ENCODE peak calls at places on chromosome 19, in five cellular contexts. E, L, A, R and W are unnamed samples.

GRCh38 chr19:15249560-15249874 is 17.3 kb upstream of the EPHX3 start:
- DNase-seq in A (no peak), E (no peak), L (no peak), R (no peak), W (no peak)

GRCh38 chr19:23071087-23071511 is 45.7 kb upstream of the ZNF730 start:
- DNase-seq in A (no peak), L (no peak), E (peak; percentile 24), R (peak; percentile 22), W (no peak)

GRCh38 chr19:30420881-30421280 is 48.7 kb downstream of the ZNF536 start:
- DNase-seq in A (no peak), E (no peak), L (no peak), R (no peak), W (no peak)

GRCh38 chr19:28636706-28637105 is 576.2 kb downstream of the UQCRFS1 start:
- DNase-seq in A (no peak), R (no peak), L (no peak), E (no peak), W (no peak)

GRCh38 chr19:58007285-58007684 is 4.7 kb upstream of the ZNF606 start:
- DNase-seq in E (peak; percentile 49), R (no peak), A (peak; percentile 30), L (peak; percentile 70), W (no peak)

GRCh38 chr19:50549927-50550593 is 18.2 kb downstream of the LRRC4B start:
- DNase-seq in E (no peak), R (no peak), A (no peak), L (no peak), W (no peak)

GRCh38 chr19:18053571-18054219 is 33.0 kb downstream of the IL12RB1 start:
- DNase-seq in A (peak; percentile 41), L (no peak), R (no peak), E (no peak), W (no peak)

GRCh38 chr19:34479396-34479795 is 2.2 kb upstream of the WTIP start:
- DNase-seq in E (no peak), A (no peak), R (no peak), L (no peak), W (no peak)

GRCh38 chr19:54206831-54207177 is 6.1 kb downstream of the RPS9 start:
- DNase-seq in L (no peak), A (no peak), R (no peak), E (no peak), W (no peak)

GRCh38 chr19:6800991-6801396 is 28.5 kb downstream of the VAV1 start:
- DNase-seq in L (peak; percentile 42), E (peak; percentile 30), R (no peak), A (no peak), W (no peak)

GRCh38 chr19:6674868-6675305 is 4.9 kb upstream of the TNFSF14 start:
- DNase-seq in L (peak; percentile 80), A (peak; percentile 92), E (peak; percentile 85), R (peak; percentile 84), W (peak; percentile 37)

GRCh38 chr19:3034845-3035541 is 5.9 kb upstream of the TLE2 start:
- DNase-seq in E (no peak), A (peak; percentile 70), R (peak; percentile 49), L (peak; percentile 76), W (peak; percentile 51)

GRCh38 chr19:46616631-46617322 is 8.1 kb downstream of the PTGIR start:
- DNase-seq in L (peak; percentile 73), A (peak; percentile 67), E (peak; percentile 82), R (peak; percentile 71), W (peak; percentile 94)

GRCh38 chr19:3471954-3472655 is 8.2 kb downstream of the SMIM24 start:
- DNase-seq in E (no peak), L (no peak), A (peak; percentile 57), R (no peak), W (peak; percentile 53)

GRCh38 chr19:38949580-38950367 is 19.0 kb downstream of the MRPS12 start:
- DNase-seq in L (peak; percentile 93), A (no peak), E (peak; percentile 99), R (peak; percentile 91), W (peak; percentile 89)

DNA sequence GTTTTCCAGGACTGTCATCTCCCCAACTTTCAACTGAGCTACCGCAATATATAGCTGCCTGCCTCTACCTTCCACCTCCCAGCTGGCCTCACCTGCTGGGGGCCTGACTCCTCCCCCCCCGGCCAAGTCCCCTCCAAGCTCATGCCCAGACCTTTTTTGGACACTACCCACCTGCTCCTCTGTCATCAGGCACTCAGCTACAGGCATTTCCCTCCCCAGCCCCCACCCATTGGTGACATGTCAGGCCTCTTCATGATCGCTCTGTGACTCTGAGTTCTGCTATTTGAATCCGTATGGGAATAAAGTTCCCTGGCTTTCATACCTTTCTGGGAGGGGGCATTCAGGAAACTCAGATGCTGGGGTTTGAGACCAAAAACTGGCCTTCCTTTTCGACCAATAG is 1.8 kb downstream of the PRKACA start:
- DNase-seq in L (no peak), R (no peak), A (no peak), E (no peak), W (no peak)
- H3K4me1 ChIP-seq in L (peaks cover 13% of the 10 kb centered on the region), R (peaks cover 74% of the 10 kb centered on the region), A (peaks cover 42% of the 10 kb centered on the region), E (peaks cover 9% of the 10 kb centered on the region), W (peaks cover 61% of the 10 kb centered on the region)

GRCh38 chr19:45172611-45173208 is 5.3 kb downstream of the TRAPPC6A start:
- DNase-seq in A (no peak), R (no peak), E (no peak), L (no peak), W (no peak)
- H3K4me1 ChIP-seq in A (peaks cover 18% of the 10 kb centered on the region), R (peaks cover 36% of the 10 kb centered on the region), E (no peaks in the 10 kb centered on the region), L (no peaks in the 10 kb centered on the region), W (peaks cover 8% of the 10 kb centered on the region)

DNA sequence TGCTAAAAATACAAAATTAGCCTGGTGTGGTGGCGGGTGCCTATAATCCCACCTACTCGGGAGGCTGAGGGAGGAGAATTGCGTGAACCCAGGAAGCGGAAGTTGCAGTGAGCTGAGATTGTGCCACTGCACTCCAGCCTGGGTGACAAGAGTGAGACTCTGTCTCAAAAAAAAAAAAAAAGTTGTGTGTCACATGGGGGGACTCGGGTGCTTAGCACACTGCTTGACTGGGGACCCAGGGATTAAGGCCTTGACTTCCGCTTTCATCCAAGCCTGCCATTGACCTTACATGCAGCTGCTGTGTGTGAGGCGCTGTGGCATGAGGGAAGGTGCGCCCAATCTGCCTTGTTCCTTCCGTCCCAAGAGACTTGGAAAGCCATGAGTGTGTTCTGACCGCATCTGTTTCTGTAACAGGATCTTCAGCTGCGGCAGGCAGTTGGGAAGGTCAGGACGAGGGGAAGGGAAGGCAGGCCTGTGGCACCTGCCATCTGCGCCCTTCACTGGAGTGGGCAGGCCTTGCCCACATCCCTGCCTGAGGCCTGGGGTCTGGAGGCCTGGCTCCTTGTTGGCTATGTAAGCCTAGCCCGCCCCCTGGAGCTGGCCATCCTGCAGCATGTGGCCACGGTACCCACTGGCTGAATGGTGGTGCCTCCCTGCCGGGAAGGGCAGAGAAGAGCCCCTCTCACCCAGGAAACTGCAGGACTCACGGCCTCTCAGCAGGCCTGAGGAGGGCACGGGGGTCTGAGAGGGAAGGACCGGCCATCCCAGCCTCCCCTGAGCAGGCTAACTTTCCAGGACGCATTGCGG is 23.0 kb downstream of the PPP1R37 start:
- DNase-seq in R (no peak), L (no peak), A (no peak), E (no peak), W (no peak)
- H3K4me1 ChIP-seq in R (peaks cover 78% of the 10 kb centered on the region), L (no peaks in the 10 kb centered on the region), A (peaks cover 32% of the 10 kb centered on the region), E (no peaks in the 10 kb centered on the region), W (peaks cover 42% of the 10 kb centered on the region)

GRCh38 chr19:10747674-10748073 is 29.8 kb downstream of the DNM2 start:
- DNase-seq in E (no peak), R (no peak), L (no peak), A (no peak), W (no peak)
- H3K4me1 ChIP-seq in E (no peaks in the 10 kb centered on the region), R (peaks cover 98% of the 10 kb centered on the region), L (peaks cover 3% of the 10 kb centered on the region), A (no peaks in the 10 kb centered on the region), W (peaks cover 90% of the 10 kb centered on the region)

DNA sequence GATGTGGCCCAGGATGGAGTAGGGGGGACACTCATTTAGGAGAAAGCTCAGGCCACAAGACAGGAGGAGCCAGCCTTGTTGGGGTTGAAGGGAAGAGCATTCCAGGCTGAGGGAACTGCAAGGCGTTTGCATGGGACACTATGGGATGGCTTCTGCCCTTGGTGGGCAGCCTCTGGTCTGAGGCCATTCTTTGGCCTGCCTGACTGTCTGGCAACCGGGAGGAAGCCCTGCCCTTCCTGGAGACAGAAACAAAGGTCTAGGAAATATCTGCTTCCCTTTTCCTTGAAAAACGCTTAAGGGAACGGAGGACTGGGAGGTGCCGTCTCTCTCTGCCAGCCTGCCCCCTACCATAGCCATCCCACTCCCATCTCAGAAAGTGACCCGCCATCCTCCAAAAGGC is 2.8 kb upstream of the ICAM1 start:
- DNase-seq in E (no peak), R (peak; percentile 40), L (no peak), A (no peak), W (no peak)
- H3K4me1 ChIP-seq in E (no peaks in the 10 kb centered on the region), R (peaks cover 57% of the 10 kb centered on the region), L (no peaks in the 10 kb centered on the region), A (peaks cover 32% of the 10 kb centered on the region), W (peaks cover 23% of the 10 kb centered on the region)

GRCh38 chr19:13013649-13014048 is 18.4 kb downstream of the NFIX start:
- DNase-seq in E (no peak), R (no peak), A (no peak), L (no peak), W (no peak)

GRCh38 chr19:13012690-13013608 is 17.7 kb downstream of the NFIX start:
- DNase-seq in A (no peak), L (peak; percentile 47), E (peak; percentile 58), R (peak; percentile 67), W (no peak)

GRCh38 chr19:13014921-13015280 is 19.6 kb downstream of the NFIX start:
- DNase-seq in E (no peak), R (no peak), A (no peak), L (no peak), W (no peak)

GRCh38 chr19:13015361-13016231 is 20.3 kb downstream of the NFIX start:
- DNase-seq in E (peak; percentile 69), L (peak; percentile 34), R (no peak), A (no peak), W (no peak)

GRCh38 chr19:13014101-13014920 is 19.0 kb downstream of the NFIX start:
- DNase-seq in L (peak; percentile 47), R (peak; percentile 67), A (no peak), E (peak; percentile 64), W (no peak)
- H3K4me1 ChIP-seq in L (peaks cover 2% of the 10 kb centered on the region), R (peaks cover 100% of the 10 kb centered on the region), A (no peaks in the 10 kb centered on the region), E (peaks cover 6% of the 10 kb centered on the region), W (peaks cover 14% of the 10 kb centered on the region)

GRCh38 chr19:1475751-1476437 is 3.1 kb downstream of the C19orf25 start:
- DNase-seq in E (peak; percentile 20), A (no peak), R (no peak), L (no peak), W (no peak)
- H3K4me1 ChIP-seq in E (no peaks in the 10 kb centered on the region), A (peaks cover 43% of the 10 kb centered on the region), R (peaks cover 41% of the 10 kb centered on the region), L (no peaks in the 10 kb centered on the region), W (peaks cover 42% of the 10 kb centered on the region)